ENCODE peak calls at places on chromosomes 1 and 21, in four cellular contexts. S is AG04450, U is gastrocnemius medialis, J is suprapubic skin. H is an unnamed sample.

GRCh38 chr1:4627353-4627752 is 27.1 kb upstream of the AJAP1 start:
- DNase-seq in S (no peak), U (no peak), J (no peak), H (no peak)

GRCh38 chr1:229572286-229572685 is 13.8 kb upstream of the ABCB10 start:
- DNase-seq in S (no peak), U (no peak), J (no peak), H (no peak)

GRCh38 chr1:43590389-43590788 is 59.6 kb upstream of the KDM4A start:
- DNase-seq in S (no peak), U (no peak), J (no peak), H (no peak)

GRCh38 chr1:203907901-203908300 is 46.5 kb downstream of the SNRPE start:
- DNase-seq in S (no peak), U (no peak), J (no peak), H (no peak)

GRCh38 chr1:221708987-221709386 is 32.9 kb downstream of the DUSP10 start:
- DNase-seq in S (peak; percentile 66), U (peak; percentile 38), J (peak; percentile 69), H (peak; percentile 81)

GRCh38 chr1:64043976-64044375 is 159.4 kb upstream of the UBE2U start:
- DNase-seq in S (no peak), U (no peak), J (no peak), H (no peak)

GRCh38 chr1:10646347-10646861 is 150.0 kb downstream of the CASZ1 start:
- DNase-seq in S (peak; percentile 20), U (no peak), J (no peak), H (peak; percentile 18)

GRCh38 chr1:19569786-19570185 is 74.3 kb upstream of the NBL1 start:
- DNase-seq in S (peak; percentile 39), U (no peak), J (no peak), H (no peak)

GRCh38 chr1:170012920-170013319 is 61.6 kb downstream of the KIFAP3 start:
- DNase-seq in S (no peak), U (no peak), J (no peak), H (no peak)

GRCh38 chr1:40042337-40042736 is 1.8 kb downstream of the CAP1 start:
- DNase-seq in S (no peak), U (no peak), J (no peak), H (peak; percentile 19)

GRCh38 chr21:14875704-14876364 is 189.0 kb downstream of the NRIP1 start:
- DNase-seq in S (no peak), U (no peak), J (no peak), H (peak; percentile 86)

GRCh38 chr1:81226603-81226928 is 574.2 kb upstream of the ADGRL2 start:
- DNase-seq in S (no peak), U (no peak), J (no peak), H (no peak)

GRCh38 chr1:186880982-186881381 is 52.2 kb downstream of the PLA2G4A start:
- DNase-seq in S (no peak), U (no peak), J (no peak), H (no peak)

GRCh38 chr1:228145498-228146425 is 4.0 kb upstream of the GJC2 start:
- DNase-seq in S (no peak), U (no peak), J (peak; percentile 61), H (no peak)

GRCh38 chr21:37574751-37575150 is 208.2 kb downstream of the DYRK1A start:
- DNase-seq in S (no peak), U (no peak), J (no peak), H (no peak)

GRCh38 chr1:173113015-173113741 is 62.4 kb upstream of the TNFSF18 start:
- DNase-seq in S (no peak), U (no peak), J (no peak), H (no peak)

GRCh38 chr1:228309548-228310067 is 97.0 kb downstream of the TRIM11 start:
- DNase-seq in S (no peak), U (peak; percentile 45), J (peak; percentile 49), H (no peak)

GRCh38 chr1:180926164-180926981 is 13.7 kb downstream of the KIAA1614 start:
- DNase-seq in S (no peak), U (peak; percentile 43), J (no peak), H (no peak)

GRCh38 chr1:86706018-86706417 is 1.6 kb downstream of the SH3GLB1 start:
- DNase-seq in S (no peak), U (no peak), J (no peak), H (no peak)

GRCh38 chr1:94273111-94273510 is 35.7 kb upstream of the ARHGAP29 start:
- DNase-seq in S (no peak), U (no peak), J (no peak), H (no peak)

GRCh38 chr1:175481126-175482071 is 262.0 kb downstream of the TNR start:
- DNase-seq in S (no peak), U (no peak), J (no peak), H (no peak)
- TF ChIP-seq CTCF in S (peak; percentile 54), U (no peak), J (peak; percentile 38), H (peak; percentile 47)

GRCh38 chr1:61337471-61337870 is 255.1 kb downstream of the NFIA start:
- DNase-seq in S (no peak), U (no peak), J (no peak), H (no peak)

GRCh38 chr1:61341426-61341825 is 259.1 kb downstream of the NFIA start:
- DNase-seq in S (no peak), U (no peak), J (no peak), H (no peak)

GRCh38 chr1:61337981-61338848 is 255.9 kb downstream of the NFIA start:
- DNase-seq in S (no peak), U (peak; percentile 81), J (peak; percentile 81), H (peak; percentile 92)

GRCh38 chr1:61337037-61337436 is 254.7 kb downstream of the NFIA start:
- DNase-seq in S (no peak), U (no peak), J (no peak), H (no peak)

DNA sequence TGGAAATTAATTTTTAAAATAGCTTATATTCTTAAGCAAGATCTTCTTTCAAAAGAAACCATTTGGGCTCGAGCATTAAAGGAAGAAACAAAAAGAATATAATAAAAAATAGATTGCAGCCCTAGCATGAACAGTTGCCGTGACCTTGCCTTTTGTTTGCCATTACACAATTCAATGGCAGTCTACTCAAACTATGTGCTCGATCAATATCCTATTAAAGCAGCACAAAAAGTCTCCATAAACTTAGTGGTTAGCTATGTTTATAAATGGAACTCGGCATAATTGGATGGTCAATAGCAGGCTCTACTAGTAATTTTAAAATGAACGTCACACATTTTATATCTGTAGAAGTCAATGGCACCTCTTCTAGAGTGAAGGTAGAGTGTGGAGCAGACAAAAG is 256.5 kb downstream of the NFIA start:
- DNase-seq in S (no peak), U (no peak), J (no peak), H (no peak)
- H3K4me3 ChIP-seq in S (no peak overlapping the region), U (peak overlapping the region; percentile 38), J (peak overlapping the region; percentile 13), H (no peak overlapping the region)

GRCh38 chr1:100354971-100355394 is 2.7 kb downstream of the CDC14A start:
- DNase-seq in S (no peak), U (no peak), J (no peak), H (peak; percentile 63)

GRCh38 chr1:100361249-100362089 is 9.2 kb downstream of the CDC14A start:
- DNase-seq in S (no peak), U (no peak), J (no peak), H (no peak)

GRCh38 chr1:100360790-100361232 is 8.5 kb downstream of the CDC14A start:
- DNase-seq in S (no peak), U (no peak), J (no peak), H (no peak)

GRCh38 chr1:100359139-100359538 is 6.8 kb downstream of the CDC14A start:
- DNase-seq in S (no peak), U (no peak), J (no peak), H (no peak)

DNA sequence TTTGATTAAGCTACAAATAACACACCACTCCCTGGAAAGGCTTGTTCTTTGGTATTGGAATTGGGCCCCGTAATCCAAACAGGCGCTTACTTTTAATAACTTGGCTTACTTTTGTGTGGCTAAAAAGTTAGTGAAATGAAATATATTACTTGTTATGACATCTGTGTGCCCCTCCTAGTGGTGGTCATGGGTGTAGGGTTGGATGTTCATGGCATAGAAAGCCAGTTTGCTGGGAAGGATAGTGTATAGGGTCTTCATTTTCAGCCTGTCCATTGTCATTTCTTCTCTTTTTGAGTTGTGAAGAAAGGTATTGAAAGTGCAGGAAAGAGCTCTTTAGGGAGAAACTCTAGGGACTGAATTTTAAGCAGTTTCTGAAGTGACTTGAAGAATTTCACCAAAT is 5.9 kb downstream of the CDC14A start:
- DNase-seq in S (no peak), U (no peak), J (no peak), H (no peak)
- TF ChIP-seq CTCF in S (peak; percentile 48), U (no peak), J (no peak), H (peak; percentile 39)

GRCh38 chr1:65310078-65310587 is 790 bp downstream of the DNAJC6 start:
- DNase-seq in S (no peak), U (no peak), J (no peak), H (no peak)
- H3K4me3 ChIP-seq in S (no peak overlapping the region), U (peak overlapping the region; percentile 42), J (peak overlapping the region; percentile 54), H (peak overlapping the region; percentile 44)

DNA sequence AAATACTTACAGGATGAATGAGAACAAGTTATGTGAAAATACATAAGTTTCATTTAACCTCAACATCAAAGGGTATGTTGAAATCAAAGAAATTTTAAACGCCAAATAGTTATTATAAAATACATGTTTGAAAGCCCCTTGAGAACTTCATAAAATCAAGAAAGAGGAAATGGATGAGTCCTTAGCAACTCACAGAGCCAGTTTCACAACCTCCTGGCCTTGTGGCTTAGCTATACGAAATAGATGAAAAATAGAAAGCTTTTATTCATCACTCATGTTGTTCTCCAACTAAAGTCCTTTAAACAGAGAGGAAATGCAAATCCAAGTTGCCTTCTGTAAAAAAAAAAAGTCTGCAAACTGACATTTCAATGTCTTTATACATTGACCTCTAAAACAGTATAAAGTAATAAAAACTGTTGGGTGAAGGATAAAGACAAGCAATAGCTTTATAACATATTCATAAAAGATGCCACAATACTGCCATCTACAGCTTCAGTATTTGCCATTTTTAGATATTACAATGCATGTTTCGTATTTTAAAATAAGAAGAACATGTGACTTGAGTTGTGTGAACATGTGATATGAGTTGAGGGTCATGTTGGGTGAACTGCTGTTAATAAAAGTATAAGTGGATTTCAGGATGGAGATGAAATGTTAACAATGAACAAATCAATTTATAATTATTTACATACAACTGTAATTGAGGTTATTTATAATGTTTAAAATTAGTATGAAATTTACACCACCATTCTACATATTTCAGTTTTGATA is 847.7 kb downstream of the MRPL39 start:
- DNase-seq in S (no peak), U (no peak), J (no peak), H (no peak)
- TF ChIP-seq CTCF in S (no peak), U (no peak), J (no peak), H (no peak)

GRCh38 chr1:201108614-201109013 is 3.6 kb downstream of the CACNA1S start:
- DNase-seq in S (no peak), U (no peak), J (no peak), H (no peak)
- H3K4me3 ChIP-seq in S (no peak overlapping the region), U (no peak overlapping the region), J (no peak overlapping the region), H (no peak overlapping the region)

GRCh38 chr1:29256395-29256794 is 20.1 kb downstream of the PTPRU start:
- DNase-seq in S (no peak), U (no peak), J (no peak), H (no peak)
- TF ChIP-seq CTCF in S (no peak), U (no peak), J (no peak), H (no peak)

DNA sequence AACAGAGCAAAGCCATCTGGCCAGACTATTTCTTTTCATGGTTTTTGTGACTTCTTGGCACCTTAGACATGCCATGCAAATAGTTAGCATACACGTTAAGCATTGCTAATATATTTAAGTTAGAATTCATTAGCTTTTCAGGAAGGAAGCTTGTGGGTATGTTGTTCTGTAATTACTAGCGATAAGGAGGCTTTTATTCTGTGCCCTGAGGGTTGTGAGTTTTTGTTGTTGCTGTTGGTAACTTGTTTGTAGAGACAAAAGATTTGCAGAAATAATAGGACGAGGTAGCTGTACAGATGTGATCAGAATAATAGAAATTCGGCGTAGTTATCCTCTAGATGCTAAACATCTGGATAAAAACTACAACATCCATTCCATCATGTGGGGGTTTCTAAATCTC is 305.3 kb downstream of the TM2D1 start:
- DNase-seq in S (no peak), U (no peak), J (no peak), H (no peak)
- H3K4me3 ChIP-seq in S (no peak overlapping the region), U (no peak overlapping the region), J (no peak overlapping the region), H (no peak overlapping the region)

H was measured in kidney epithelial cell.